ENCODE peak calls at places on chromosomes 16 and 17, in eight cellular contexts. M is left cardiac atrium, C is fibroblast of lung, S is SHP77, G is thyroid gland, P is GM12892, J is NCI-H1105 treated with DMSO at 0.1 percent for 48 hours, Z is astrocyte of the spinal cord. Y is an unnamed sample.
A peak's percentile ranks its signal among the peaks of the same experiment; 100 is the strongest.

GRCh38 chr16:89210904-89211515 is 6.5 kb upstream of the ZNF778 start:
- DNase-seq in M (no peak), C (no peak), S (peak; percentile 65), G (no peak), P (no peak), J (no peak), Z (no peak), Y (no peak)

GRCh38 chr17:60154616-60155426 is 5.0 kb downstream of the CA4 start:
- DNase-seq in M (no peak), C (peak; percentile 86), S (no peak), G (no peak), P (no peak), J (no peak), Z (peak; percentile 77), Y (no peak)

GRCh38 chr17:20202141-20202574 is 193.0 kb downstream of the SPECC1 start:
- DNase-seq in M (no peak), C (no peak), S (no peak), G (no peak), P (no peak), J (no peak), Z (no peak), Y (no peak)

GRCh38 chr17:63503330-63503685 is 19.9 kb upstream of the KCNH6 start:
- DNase-seq in M (no peak), C (no peak), S (no peak), G (no peak), P (no peak), J (no peak), Z (no peak), Y (no peak)

GRCh38 chr17:4901648-4902344 is 1.1 kb downstream of the CHRNE start:
- DNase-seq in M (peak; percentile 66), C (peak; percentile 18), S (peak; percentile 30), G (no peak), P (peak; percentile 31), J (no peak), Z (no peak), Y (no peak)

GRCh38 chr16:73483076-73483791 is 435.3 kb upstream of the ZFHX3 start:
- DNase-seq in M (no peak), C (no peak), S (no peak), G (no peak), P (no peak), J (peak; percentile 63), Z (no peak), Y (no peak)

GRCh38 chr17:1773755-1774181 is 11.9 kb downstream of the SERPINF1 start:
- DNase-seq in M (peak; percentile 63), C (no peak), S (no peak), G (no peak), P (no peak), J (no peak), Z (no peak), Y (no peak)

GRCh38 chr17:56819431-56820145 is 14.1 kb downstream of the C17orf67 start:
- DNase-seq in M (peak; percentile 49), C (peak; percentile 43), S (peak; percentile 21), G (peak; percentile 62), P (peak; percentile 46), J (peak; percentile 69), Z (peak; percentile 67), Y (peak; percentile 62)

GRCh38 chr16:83215417-83216001 is 588.7 kb downstream of the CDH13 start:
- DNase-seq in M (no peak), C (peak; percentile 17), S (no peak), G (no peak), P (peak; percentile 29), J (no peak), Z (peak; percentile 38), Y (peak; percentile 12)

GRCh38 chr16:79810449-79811189 is 210.1 kb upstream of the MAF start:
- DNase-seq in M (no peak), C (peak; percentile 5), S (no peak), G (no peak), P (no peak), J (peak; percentile 81), Z (no peak), Y (no peak)

GRCh38 chr17:48732688-48733629 is 4.4 kb upstream of the HOXB13 start:
- DNase-seq in M (no peak), C (no peak), S (no peak), G (no peak), P (no peak), J (no peak), Z (no peak), Y (no peak)